ENCODE peak calls at places on chromosomes 2 and 18, in five cellular contexts. One of them, this sample, is unnamed. For H3K9me3, the result is how much of the 10 kb centered on the place peaks cover.

GRCh38 chr18:8601277-8602032 is 7.8 kb upstream of the RAB12 start:
- DNase-seq in trophoblast cell: no peak
- DNase-seq in H1: no peak
- DNase-seq in mesenchymal stem cell: no peak
- DNase-seq in neuronal stem cell: no peak
- DNase-seq in this sample: no peak

GRCh38 chr18:66495844-66496243 is 108.0 kb downstream of the CDH19 start:
- DNase-seq in mesenchymal stem cell: peak
- DNase-seq in trophoblast cell: peak
- DNase-seq in H1: peak
- DNase-seq in neuronal stem cell: peak
- DNase-seq in this sample: peak

GRCh38 chr18:47968006-47968676 is 37.7 kb upstream of the SMAD2 start:
- DNase-seq in neuronal stem cell: peak
- DNase-seq in H1: peak
- DNase-seq in mesenchymal stem cell: no peak
- DNase-seq in trophoblast cell: peak
- DNase-seq in this sample: peak

GRCh38 chr2:143361346-143361745 is 232.1 kb downstream of the ARHGAP15 start:
- DNase-seq in mesenchymal stem cell: no peak
- DNase-seq in H1: no peak
- DNase-seq in neuronal stem cell: no peak
- DNase-seq in trophoblast cell: no peak
- DNase-seq in this sample: no peak

GRCh38 chr2:43199492-43200481 is 26.6 kb downstream of the ZFP36L2 start:
- DNase-seq in mesenchymal stem cell: peak
- DNase-seq in trophoblast cell: peak
- DNase-seq in H1: no peak
- DNase-seq in neuronal stem cell: no peak
- DNase-seq in this sample: peak

GRCh38 chr2:124327293-124327692 is 302.2 kb downstream of the CNTNAP5 start:
- DNase-seq in trophoblast cell: no peak
- DNase-seq in H1: peak
- DNase-seq in mesenchymal stem cell: no peak
- DNase-seq in neuronal stem cell: no peak
- DNase-seq in this sample: no peak

GRCh38 chr2:8312861-8313768 is 368.7 kb upstream of the ID2 start:
- DNase-seq in trophoblast cell: no peak
- DNase-seq in mesenchymal stem cell: peak
- DNase-seq in neuronal stem cell: peak
- DNase-seq in H1: no peak
- DNase-seq in this sample: peak

GRCh38 chr18:22267697-22268096 is 98.3 kb downstream of the GATA6 start:
- DNase-seq in trophoblast cell: no peak
- DNase-seq in neuronal stem cell: no peak
- DNase-seq in H1: no peak
- DNase-seq in mesenchymal stem cell: no peak
- DNase-seq in this sample: no peak

GRCh38 chr2:37005118-37005868 is 39.0 kb upstream of the STRN start:
- DNase-seq in neuronal stem cell: no peak
- DNase-seq in trophoblast cell: peak
- DNase-seq in H1: peak
- DNase-seq in mesenchymal stem cell: peak
- DNase-seq in this sample: peak

GRCh38 chr2:105556366-105556765 is 157.5 kb upstream of the FHL2 start:
- DNase-seq in trophoblast cell: no peak
- DNase-seq in neuronal stem cell: no peak
- DNase-seq in H1: no peak
- DNase-seq in mesenchymal stem cell: no peak
- DNase-seq in this sample: peak

GRCh38 chr2:11203480-11203879 is 48.2 kb downstream of the SLC66A3 start:
- DNase-seq in neuronal stem cell: no peak
- DNase-seq in trophoblast cell: peak
- DNase-seq in H1: no peak
- DNase-seq in mesenchymal stem cell: peak
- DNase-seq in this sample: no peak

GRCh38 chr2:190159453-190159852 is 96.9 kb upstream of the MSTN start:
- DNase-seq in mesenchymal stem cell: no peak
- DNase-seq in trophoblast cell: peak
- DNase-seq in H1: no peak
- DNase-seq in neuronal stem cell: no peak
- DNase-seq in this sample: no peak

GRCh38 chr2:127649100-127649611 is 3.2 kb downstream of the GPR17 start:
- DNase-seq in mesenchymal stem cell: no peak
- DNase-seq in neuronal stem cell: no peak
- DNase-seq in H1: no peak
- DNase-seq in trophoblast cell: no peak
- DNase-seq in this sample: no peak

GRCh38 chr18:78601923-78602322 is 377.7 kb upstream of the SALL3 start:
- DNase-seq in H1: no peak
- DNase-seq in trophoblast cell: no peak
- DNase-seq in mesenchymal stem cell: no peak
- DNase-seq in neuronal stem cell: no peak
- DNase-seq in this sample: no peak

GRCh38 chr18:46253498-46253897 is 149.3 kb downstream of the HAUS1 start:
- DNase-seq in mesenchymal stem cell: peak
- DNase-seq in neuronal stem cell: no peak
- DNase-seq in trophoblast cell: peak
- DNase-seq in H1: no peak
- DNase-seq in this sample: no peak

GRCh38 chr2:24394998-24395397 is 34.7 kb upstream of the ITSN2 start:
- DNase-seq in trophoblast cell: no peak
- DNase-seq in neuronal stem cell: no peak
- DNase-seq in mesenchymal stem cell: no peak
- DNase-seq in H1: no peak
- DNase-seq in this sample: no peak

GRCh38 chr18:56043691-56044090 is 455.7 kb upstream of the TCF4 start:
- DNase-seq in trophoblast cell: no peak
- DNase-seq in neuronal stem cell: no peak
- DNase-seq in H1: peak
- DNase-seq in mesenchymal stem cell: no peak
- DNase-seq in this sample: peak

GRCh38 chr2:46872876-46873631 is 42.6 kb downstream of the MCFD2 start:
- DNase-seq in trophoblast cell: no peak
- DNase-seq in H1: no peak
- DNase-seq in neuronal stem cell: no peak
- DNase-seq in mesenchymal stem cell: no peak
- DNase-seq in this sample: no peak
- H4K8ac ChIP-seq in trophoblast cell: peak
- H4K8ac ChIP-seq in H1: no peak
- H4K8ac ChIP-seq in neuronal stem cell: no peak
- H4K8ac ChIP-seq in mesenchymal stem cell: peak
- H4K8ac ChIP-seq in this sample: no peak

DNA sequence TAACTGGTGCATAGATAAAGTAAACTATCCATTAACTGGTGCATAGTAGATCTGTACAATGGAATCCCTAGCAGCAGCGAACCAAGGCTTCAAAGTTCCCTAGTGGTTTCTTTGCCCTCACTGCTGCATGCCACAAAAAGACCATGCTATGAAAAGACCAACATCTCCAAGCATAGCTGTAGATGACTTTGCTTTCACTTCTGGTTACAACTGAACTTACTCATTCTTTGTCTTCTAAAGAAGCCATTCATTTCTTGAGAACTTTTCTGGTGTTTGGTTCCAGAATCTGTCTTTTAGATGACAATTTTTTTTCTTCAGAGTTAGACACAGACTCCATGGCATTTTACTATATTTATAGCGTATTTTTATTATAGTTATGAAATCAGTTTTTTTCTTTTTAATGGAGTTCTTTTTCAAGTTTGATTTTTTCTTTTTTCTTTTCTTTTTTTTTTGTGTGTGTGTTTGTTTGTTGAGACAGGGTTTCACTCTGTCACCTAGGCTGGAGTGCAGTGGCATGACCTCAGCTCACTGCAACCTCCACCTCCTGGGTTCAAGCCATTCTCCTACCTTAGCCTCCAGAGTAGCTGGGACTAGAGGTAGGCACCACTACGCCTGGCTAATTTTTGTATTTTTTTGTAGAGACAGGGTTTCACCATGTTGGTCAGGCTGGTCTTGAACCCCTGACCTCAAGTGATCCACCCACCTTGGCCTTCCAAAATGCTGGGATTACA is 63.6 kb downstream of the SLC35F5 start:
- DNase-seq in mesenchymal stem cell: no peak
- DNase-seq in H1: no peak
- DNase-seq in trophoblast cell: no peak
- DNase-seq in neuronal stem cell: no peak
- DNase-seq in this sample: no peak
- H3K9me3 ChIP-seq in mesenchymal stem cell: under half
- H3K9me3 ChIP-seq in H1: under half
- H3K9me3 ChIP-seq in trophoblast cell: under half
- H3K9me3 ChIP-seq in neuronal stem cell: under half
- H3K9me3 ChIP-seq in this sample: under half

GRCh38 chr2:120247851-120248250 is 4.8 kb upstream of the RALB start:
- DNase-seq in mesenchymal stem cell: no peak
- DNase-seq in H1: no peak
- DNase-seq in trophoblast cell: no peak
- DNase-seq in neuronal stem cell: no peak
- DNase-seq in this sample: no peak

GRCh38 chr2:120245520-120245835 is 7.2 kb upstream of the RALB start:
- DNase-seq in H1: no peak
- DNase-seq in neuronal stem cell: no peak
- DNase-seq in trophoblast cell: no peak
- DNase-seq in mesenchymal stem cell: peak
- DNase-seq in this sample: no peak

GRCh38 chr2:120244656-120245519 is 7.8 kb upstream of the RALB start:
- DNase-seq in trophoblast cell: no peak
- DNase-seq in H1: no peak
- DNase-seq in neuronal stem cell: no peak
- DNase-seq in mesenchymal stem cell: no peak
- DNase-seq in this sample: no peak

GRCh38 chr2:120245933-120246332 is 6.7 kb upstream of the RALB start:
- DNase-seq in neuronal stem cell: no peak
- DNase-seq in H1: no peak
- DNase-seq in mesenchymal stem cell: no peak
- DNase-seq in trophoblast cell: no peak
- DNase-seq in this sample: no peak

DNA sequence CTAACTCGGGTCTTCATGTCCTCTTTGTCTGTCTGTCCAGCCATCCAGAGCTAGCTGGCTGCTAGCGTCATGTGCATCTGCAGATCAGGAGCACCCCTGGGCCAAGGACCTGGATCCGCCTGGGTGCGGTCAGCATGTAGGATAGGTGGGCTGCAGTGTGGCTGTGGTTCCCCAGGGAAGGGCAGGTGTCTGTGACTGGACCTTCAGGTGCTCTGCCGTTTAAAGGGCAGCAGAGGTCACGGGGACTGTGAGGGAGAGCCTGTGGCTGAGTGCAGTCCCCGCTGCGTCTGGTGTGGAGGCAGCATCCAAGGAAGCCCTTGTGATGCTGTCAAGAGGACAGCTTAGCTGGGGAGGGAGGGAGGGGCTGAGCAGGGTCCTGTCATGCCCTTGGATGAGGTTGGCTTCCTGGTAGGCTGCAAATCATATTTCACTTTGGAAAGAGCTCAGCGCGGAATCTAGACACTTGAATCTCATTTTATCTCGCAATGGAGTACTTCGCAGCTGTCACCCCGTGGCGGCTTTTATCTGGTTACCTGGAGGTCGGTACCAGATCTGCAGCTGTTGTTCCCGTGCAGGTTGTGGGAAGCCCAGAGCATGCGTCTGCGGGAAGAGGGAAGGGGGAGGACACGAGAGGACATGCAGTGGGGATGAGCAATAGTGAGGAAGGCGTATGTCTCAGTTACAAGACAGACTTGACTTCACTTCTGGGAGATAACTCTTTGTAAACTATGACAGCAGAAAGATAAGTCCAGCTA is 5.9 kb upstream of the RALB start:
- DNase-seq in mesenchymal stem cell: peak
- DNase-seq in trophoblast cell: no peak
- DNase-seq in neuronal stem cell: no peak
- DNase-seq in H1: no peak
- DNase-seq in this sample: no peak
- H2BK12ac ChIP-seq in mesenchymal stem cell: no peak
- H2BK12ac ChIP-seq in trophoblast cell: no peak
- H2BK12ac ChIP-seq in neuronal stem cell: peak
- H2BK12ac ChIP-seq in H1: peak
- H2BK12ac ChIP-seq in this sample: no peak

GRCh38 chr2:29025711-29026110 is 44.6 kb downstream of the TOGARAM2 start:
- DNase-seq in H1: no peak
- DNase-seq in mesenchymal stem cell: no peak
- DNase-seq in trophoblast cell: peak
- DNase-seq in neuronal stem cell: no peak
- DNase-seq in this sample: no peak

GRCh38 chr2:29022455-29023128 is 41.5 kb downstream of the TOGARAM2 start:
- DNase-seq in H1: no peak
- DNase-seq in neuronal stem cell: no peak
- DNase-seq in trophoblast cell: peak
- DNase-seq in mesenchymal stem cell: no peak
- DNase-seq in this sample: no peak

GRCh38 chr2:29021886-29022285 is 40.8 kb downstream of the TOGARAM2 start:
- DNase-seq in mesenchymal stem cell: no peak
- DNase-seq in neuronal stem cell: no peak
- DNase-seq in H1: no peak
- DNase-seq in trophoblast cell: no peak
- DNase-seq in this sample: no peak

GRCh38 chr2:29024882-29025430 is 43.9 kb downstream of the TOGARAM2 start:
- DNase-seq in neuronal stem cell: no peak
- DNase-seq in H1: no peak
- DNase-seq in trophoblast cell: peak
- DNase-seq in mesenchymal stem cell: peak
- DNase-seq in this sample: no peak

GRCh38 chr2:29023188-29023587 is 42.1 kb downstream of the TOGARAM2 start:
- DNase-seq in mesenchymal stem cell: no peak
- DNase-seq in trophoblast cell: no peak
- DNase-seq in H1: no peak
- DNase-seq in neuronal stem cell: no peak
- DNase-seq in this sample: no peak
- H4K8ac ChIP-seq in mesenchymal stem cell: no peak
- H4K8ac ChIP-seq in trophoblast cell: no peak
- H4K8ac ChIP-seq in H1: no peak
- H4K8ac ChIP-seq in neuronal stem cell: no peak
- H4K8ac ChIP-seq in this sample: peak

DNA sequence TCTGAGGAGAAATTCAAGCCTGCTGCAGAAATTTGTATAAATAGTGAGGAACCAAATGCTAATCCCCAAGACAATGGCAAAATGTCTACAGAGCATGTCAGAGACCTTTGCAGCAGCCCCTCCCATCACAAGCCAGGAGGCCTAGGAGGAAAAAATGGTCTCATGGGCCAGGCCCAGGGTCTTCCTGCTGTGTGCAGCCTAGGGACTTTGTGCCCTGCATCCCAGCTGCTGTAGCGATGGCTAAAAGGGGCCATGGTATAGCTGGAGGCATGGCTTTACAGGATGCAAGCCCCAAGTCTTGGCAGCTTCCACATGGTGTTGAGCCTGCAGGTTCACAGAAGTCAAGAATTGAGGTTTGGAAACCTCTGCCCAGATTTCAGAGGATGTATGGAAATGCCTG is 191.2 kb upstream of the BCL2L11 start:
- DNase-seq in H1: no peak
- DNase-seq in trophoblast cell: no peak
- DNase-seq in neuronal stem cell: no peak
- DNase-seq in mesenchymal stem cell: no peak
- DNase-seq in this sample: no peak
- H3K9me3 ChIP-seq in H1: under half
- H3K9me3 ChIP-seq in trophoblast cell: under half
- H3K9me3 ChIP-seq in neuronal stem cell: under half
- H3K9me3 ChIP-seq in mesenchymal stem cell: under half
- H3K9me3 ChIP-seq in this sample: under half

This sample was measured in H9.